ENCODE peak calls at places on chromosomes 16 and 17, in seven cellular contexts. C is esophagus squamous epithelium; X is T-cell; Y is GM23338; G is fibroblast of lung; F is GM12891; H is activated effector memory CD4-positive, alpha-beta T cell treated with anti-CD3 and anti-CD28 coated beads, Interleukin-2, amount 50 U/mL, for 16 hours. T is an unnamed sample.

GRCh38 chr16:70677499-70678120 is 8.2 kb downstream of the MTSS2 start:
- DNase-seq in C (no peak), X (no peak), Y (no peak), G (no peak), F (no peak), H (no peak), T (no peak)

GRCh38 chr17:33292981-33293867 is at the start of gene ASIC2:
- DNase-seq in C (no peak), X (no peak), Y (peak; percentile 85), G (no peak), F (peak; percentile 14), H (no peak), T (no peak)

GRCh38 chr16:61721561-61721960 is 314.7 kb downstream of the CDH8 start:
- DNase-seq in C (no peak), X (no peak), Y (no peak), G (no peak), F (no peak), H (no peak), T (no peak)

GRCh38 chr16:30600215-30600614 is 10.0 kb downstream of the ZNF689 start:
- DNase-seq in C (no peak), X (no peak), Y (no peak), G (no peak), F (no peak), H (no peak), T (peak; percentile 85)

GRCh38 chr16:66927918-66928649 is 2.7 kb upstream of the RRAD start:
- DNase-seq in C (no peak), X (no peak), Y (no peak), G (no peak), F (no peak), H (no peak), T (no peak)

GRCh38 chr16:15897834-15898254 is 9.4 kb upstream of the CEP20 start:
- DNase-seq in C (no peak), X (no peak), Y (no peak), G (peak; percentile 61), F (peak; percentile 43), H (peak; percentile 72), T (no peak)

GRCh38 chr16:17461951-17462729 is 8.6 kb downstream of the XYLT1 start:
- DNase-seq in C (no peak), X (no peak), Y (peak; percentile 61), G (no peak), F (no peak), H (peak; percentile 62), T (no peak)

GRCh38 chr16:29315046-29315445 is 91.5 kb downstream of the NPIPB11 start:
- DNase-seq in C (no peak), X (no peak), Y (no peak), G (peak; percentile 25), F (no peak), H (no peak), T (no peak)

GRCh38 chr16:85898521-85899442 is at the start of gene IRF8:
- DNase-seq in C (no peak), X (peak; percentile 55), Y (peak; percentile 80), G (peak; percentile 19), F (peak; percentile 74), H (peak; percentile 84), T (no peak)

GRCh38 chr16:27460663-27461482 is 58.9 kb downstream of the IL21R start:
- DNase-seq in C (no peak), X (no peak), Y (no peak), G (no peak), F (no peak), H (no peak), T (no peak)

GRCh38 chr16:23105309-23105708 is 43.9 kb downstream of the USP31 start:
- DNase-seq in C (no peak), X (no peak), Y (no peak), G (no peak), F (no peak), H (no peak), T (no peak)

GRCh38 chr17:73155410-73156165 is 9.2 kb upstream of the SSTR2 start:
- DNase-seq in C (no peak), X (no peak), Y (peak; percentile 34), G (no peak), F (no peak), H (no peak), T (peak; percentile 36)

GRCh38 chr16:56916571-56917403 is 15.2 kb upstream of the HERPUD1 start:
- DNase-seq in C (no peak), X (no peak), Y (no peak), G (no peak), F (no peak), H (no peak), T (no peak)

GRCh38 chr16:86794216-86794864 is 216.0 kb downstream of the FOXL1 start:
- DNase-seq in C (no peak), X (no peak), Y (no peak), G (no peak), F (no peak), H (no peak), T (no peak)

GRCh38 chr17:55005520-55005919 is 37.0 kb downstream of the STXBP4 start:
- DNase-seq in C (no peak), X (no peak), Y (peak; percentile 73), G (peak; percentile 32), F (no peak), H (no peak), T (no peak)

GRCh38 chr17:63549289-63549945 is 860 bp upstream of the DCAF7 start:
- DNase-seq in C (no peak), X (no peak), Y (peak; percentile 58), G (no peak), F (no peak), H (no peak), T (no peak)

GRCh38 chr17:76511562-76512365 is 10.5 kb upstream of the RHBDF2 start:
- DNase-seq in C (no peak), X (no peak), Y (no peak), G (peak; percentile 55), F (no peak), H (no peak), T (no peak)

GRCh38 chr17:59418732-59419166 is 87.3 kb downstream of the YPEL2 start:
- DNase-seq in C (no peak), X (no peak), Y (no peak), G (no peak), F (no peak), H (no peak), T (no peak)

GRCh38 chr17:22507823-22508222 is 815.5 kb downstream of the KCNJ18 start:
- DNase-seq in C (no peak), X (no peak), Y (no peak), G (no peak), F (no peak), H (no peak), T (no peak)

GRCh38 chr17:73025041-73025440 is 67.4 kb downstream of the SLC39A11 start:
- DNase-seq in C (no peak), X (no peak), Y (peak; percentile 11), G (no peak), F (no peak), H (no peak), T (no peak)

GRCh38 chr17:36920032-36921000 is 17.0 kb upstream of the LHX1 start:
- DNase-seq in C (no peak), X (no peak), Y (no peak), G (no peak), F (no peak), H (peak; percentile 62), T (no peak)

GRCh38 chr17:79952265-79952877 is 83.3 kb downstream of the TBC1D16 start:
- DNase-seq in C (no peak), X (no peak), Y (no peak), G (no peak), F (no peak), H (peak; percentile 47), T (no peak)

GRCh38 chr17:66491665-66492064 is 189.3 kb downstream of the PRKCA start:
- DNase-seq in C (no peak), X (no peak), Y (no peak), G (no peak), F (no peak), H (no peak), T (no peak)

GRCh38 chr16:51556694-51557327 is 405.7 kb upstream of the SALL1 start:
- DNase-seq in C (no peak), X (no peak), Y (no peak), G (peak; percentile 97), F (no peak), H (no peak), T (no peak)

GRCh38 chr16:56637814-56638750 is at the start of gene MT1A:
- DNase-seq in C (no peak), X (no peak), Y (peak; percentile 79), G (peak; percentile 58), F (no peak), H (no peak), T (peak; percentile 31)

GRCh38 chr17:31754239-31754945 is 104.7 kb downstream of the COPRS start:
- DNase-seq in C (no peak), X (no peak), Y (no peak), G (peak; percentile 92), F (no peak), H (no peak), T (no peak)

GRCh38 chr17:45342871-45343526 is 26.2 kb upstream of the MAP3K14 start:
- DNase-seq in C (no peak), X (no peak), Y (no peak), G (no peak), F (no peak), H (peak; percentile 36), T (no peak)

T was measured in NCI-H510A treated with DMSO at 0.1 percent for 48 hours.